ENCODE peak calls at places on chromosome X, in six cellular contexts. One of them, this sample, is unnamed.

GRCh38 chrX:18210470-18210869 is 10.2 kb downstream of the BEND2 start:
- DNase-seq in activated T-cell treated with anti-CD3 and anti-CD28 coated beads for 1 hour: no peak
- DNase-seq in lung: no peak
- DNase-seq in GM03348: peak
- DNase-seq in NB4: peak
- DNase-seq in body of pancreas: no peak
- DNase-seq in this sample: no peak

GRCh38 chrX:13376857-13377441 is 57.1 kb upstream of the ATXN3L start:
- DNase-seq in GM03348: peak
- DNase-seq in lung: peak
- DNase-seq in activated T-cell treated with anti-CD3 and anti-CD28 coated beads for 1 hour: no peak
- DNase-seq in body of pancreas: no peak
- DNase-seq in NB4: peak
- DNase-seq in this sample: no peak

GRCh38 chrX:133090410-133090809 is 6.5 kb downstream of the USP26 start:
- DNase-seq in NB4: no peak
- DNase-seq in body of pancreas: no peak
- DNase-seq in activated T-cell treated with anti-CD3 and anti-CD28 coated beads for 1 hour: no peak
- DNase-seq in GM03348: no peak
- DNase-seq in lung: no peak
- DNase-seq in this sample: no peak

GRCh38 chrX:39619182-39620009 is 478.4 kb downstream of the BCOR start:
- DNase-seq in NB4: no peak
- DNase-seq in GM03348: no peak
- DNase-seq in activated T-cell treated with anti-CD3 and anti-CD28 coated beads for 1 hour: no peak
- DNase-seq in lung: peak
- DNase-seq in body of pancreas: peak
- DNase-seq in this sample: no peak

GRCh38 chrX:155718964-155719586 is 106.3 kb upstream of the TMLHE start:
- DNase-seq in activated T-cell treated with anti-CD3 and anti-CD28 coated beads for 1 hour: no peak
- DNase-seq in body of pancreas: no peak
- DNase-seq in lung: no peak
- DNase-seq in GM03348: peak
- DNase-seq in NB4: no peak
- DNase-seq in this sample: no peak

GRCh38 chrX:2145672-2146412 is 354.9 kb downstream of the DHRSX start:
- DNase-seq in activated T-cell treated with anti-CD3 and anti-CD28 coated beads for 1 hour: no peak
- DNase-seq in NB4: peak
- DNase-seq in GM03348: peak
- DNase-seq in lung: no peak
- DNase-seq in body of pancreas: no peak
- DNase-seq in this sample: no peak

GRCh38 chrX:48972214-48973164 is 845 bp upstream of the KCND1 start:
- DNase-seq in GM03348: peak
- DNase-seq in NB4: peak
- DNase-seq in body of pancreas: peak
- DNase-seq in lung: peak
- DNase-seq in activated T-cell treated with anti-CD3 and anti-CD28 coated beads for 1 hour: peak
- DNase-seq in this sample: peak

GRCh38 chrX:54423161-54423888 is 16.9 kb upstream of the TSR2 start:
- DNase-seq in NB4: peak
- DNase-seq in GM03348: no peak
- DNase-seq in lung: no peak
- DNase-seq in activated T-cell treated with anti-CD3 and anti-CD28 coated beads for 1 hour: no peak
- DNase-seq in body of pancreas: no peak
- DNase-seq in this sample: no peak

GRCh38 chrX:43974736-43975135 is 1.5 kb upstream of the NDP start:
- DNase-seq in body of pancreas: no peak
- DNase-seq in GM03348: no peak
- DNase-seq in lung: no peak
- DNase-seq in NB4: no peak
- DNase-seq in activated T-cell treated with anti-CD3 and anti-CD28 coated beads for 1 hour: no peak
- DNase-seq in this sample: no peak

GRCh38 chrX:122546269-122546668 is 637.8 kb upstream of the GRIA3 start:
- DNase-seq in body of pancreas: no peak
- DNase-seq in activated T-cell treated with anti-CD3 and anti-CD28 coated beads for 1 hour: no peak
- DNase-seq in GM03348: no peak
- DNase-seq in NB4: no peak
- DNase-seq in lung: no peak
- DNase-seq in this sample: no peak

GRCh38 chrX:23248187-23248586 is 86.5 kb upstream of the PTCHD1 start:
- DNase-seq in activated T-cell treated with anti-CD3 and anti-CD28 coated beads for 1 hour: no peak
- DNase-seq in body of pancreas: no peak
- DNase-seq in GM03348: no peak
- DNase-seq in NB4: no peak
- DNase-seq in lung: no peak
- DNase-seq in this sample: no peak

GRCh38 chrX:153688900-153689590 is 1.3 kb downstream of the SLC6A8 start:
- DNase-seq in lung: no peak
- DNase-seq in activated T-cell treated with anti-CD3 and anti-CD28 coated beads for 1 hour: no peak
- DNase-seq in body of pancreas: peak
- DNase-seq in NB4: no peak
- DNase-seq in GM03348: peak
- DNase-seq in this sample: no peak

GRCh38 chrX:46554942-46555341 is 9.7 kb upstream of the ZNF674 start:
- DNase-seq in lung: no peak
- DNase-seq in activated T-cell treated with anti-CD3 and anti-CD28 coated beads for 1 hour: no peak
- DNase-seq in NB4: peak
- DNase-seq in body of pancreas: no peak
- DNase-seq in GM03348: no peak
- DNase-seq in this sample: no peak

GRCh38 chrX:110759785-110760184 is 35.8 kb downstream of the CHRDL1 start:
- DNase-seq in lung: no peak
- DNase-seq in body of pancreas: no peak
- DNase-seq in NB4: no peak
- DNase-seq in GM03348: peak
- DNase-seq in activated T-cell treated with anti-CD3 and anti-CD28 coated beads for 1 hour: no peak
- DNase-seq in this sample: no peak

GRCh38 chrX:71514367-71515038 is 18.4 kb upstream of the OGT start:
- DNase-seq in body of pancreas: no peak
- DNase-seq in activated T-cell treated with anti-CD3 and anti-CD28 coated beads for 1 hour: no peak
- DNase-seq in NB4: peak
- DNase-seq in lung: no peak
- DNase-seq in GM03348: peak
- DNase-seq in this sample: no peak

GRCh38 chrX:76971393-76972376 is 475.5 kb upstream of the FGF16 start:
- DNase-seq in NB4: no peak
- DNase-seq in body of pancreas: no peak
- DNase-seq in activated T-cell treated with anti-CD3 and anti-CD28 coated beads for 1 hour: no peak
- DNase-seq in GM03348: no peak
- DNase-seq in lung: no peak
- DNase-seq in this sample: no peak

GRCh38 chrX:46961574-46962279 is 49.5 kb downstream of the JADE3 start:
- DNase-seq in NB4: no peak
- DNase-seq in body of pancreas: no peak
- DNase-seq in GM03348: no peak
- DNase-seq in lung: no peak
- DNase-seq in activated T-cell treated with anti-CD3 and anti-CD28 coated beads for 1 hour: no peak
- DNase-seq in this sample: no peak

GRCh38 chrX:103554687-103555417 is 30.5 kb upstream of the TCEAL4 start:
- DNase-seq in GM03348: no peak
- DNase-seq in activated T-cell treated with anti-CD3 and anti-CD28 coated beads for 1 hour: peak
- DNase-seq in body of pancreas: peak
- DNase-seq in NB4: peak
- DNase-seq in lung: no peak
- DNase-seq in this sample: peak

GRCh38 chrX:12065251-12065650 is 73.0 kb upstream of the FRMPD4 start:
- DNase-seq in GM03348: peak
- DNase-seq in lung: no peak
- DNase-seq in body of pancreas: no peak
- DNase-seq in activated T-cell treated with anti-CD3 and anti-CD28 coated beads for 1 hour: no peak
- DNase-seq in NB4: peak
- DNase-seq in this sample: no peak

GRCh38 chrX:9786839-9787635 is 808 bp downstream of the SHROOM2 start:
- DNase-seq in activated T-cell treated with anti-CD3 and anti-CD28 coated beads for 1 hour: no peak
- DNase-seq in body of pancreas: peak
- DNase-seq in NB4: no peak
- DNase-seq in GM03348: no peak
- DNase-seq in lung: no peak
- DNase-seq in this sample: no peak

GRCh38 chrX:131729295-131729694 is 185.4 kb downstream of the OR13H1 start:
- DNase-seq in lung: peak
- DNase-seq in body of pancreas: no peak
- DNase-seq in activated T-cell treated with anti-CD3 and anti-CD28 coated beads for 1 hour: no peak
- DNase-seq in NB4: no peak
- DNase-seq in GM03348: no peak
- DNase-seq in this sample: no peak

GRCh38 chrX:132968282-132968681 is 9.9 kb upstream of the HS6ST2 start:
- DNase-seq in GM03348: no peak
- DNase-seq in NB4: no peak
- DNase-seq in body of pancreas: no peak
- DNase-seq in lung: no peak
- DNase-seq in activated T-cell treated with anti-CD3 and anti-CD28 coated beads for 1 hour: no peak
- DNase-seq in this sample: no peak

GRCh38 chrX:72609313-72609712 is 36.7 kb upstream of the HDAC8 start:
- DNase-seq in body of pancreas: no peak
- DNase-seq in NB4: peak
- DNase-seq in activated T-cell treated with anti-CD3 and anti-CD28 coated beads for 1 hour: no peak
- DNase-seq in lung: no peak
- DNase-seq in GM03348: no peak
- DNase-seq in this sample: no peak

GRCh38 chrX:134537179-134537945 is 77.4 kb downstream of the HPRT1 start:
- DNase-seq in lung: no peak
- DNase-seq in GM03348: peak
- DNase-seq in body of pancreas: no peak
- DNase-seq in NB4: peak
- DNase-seq in activated T-cell treated with anti-CD3 and anti-CD28 coated beads for 1 hour: no peak
- DNase-seq in this sample: no peak

GRCh38 chrX:122046226-122046625 is 998.8 kb downstream of the GLUD2 start:
- DNase-seq in GM03348: no peak
- DNase-seq in body of pancreas: no peak
- DNase-seq in activated T-cell treated with anti-CD3 and anti-CD28 coated beads for 1 hour: no peak
- DNase-seq in NB4: peak
- DNase-seq in lung: no peak
- DNase-seq in this sample: no peak

GRCh38 chrX:3678287-3678686 is 35.2 kb downstream of the PRKX start:
- DNase-seq in GM03348: no peak
- DNase-seq in activated T-cell treated with anti-CD3 and anti-CD28 coated beads for 1 hour: no peak
- DNase-seq in NB4: no peak
- DNase-seq in body of pancreas: no peak
- DNase-seq in lung: no peak
- DNase-seq in this sample: no peak

GRCh38 chrX:3550160-3550765 is 163.2 kb downstream of the PRKX start:
- DNase-seq in activated T-cell treated with anti-CD3 and anti-CD28 coated beads for 1 hour: no peak
- DNase-seq in NB4: peak
- DNase-seq in GM03348: no peak
- DNase-seq in lung: no peak
- DNase-seq in body of pancreas: peak
- DNase-seq in this sample: no peak

GRCh38 chrX:153395613-153396319 is 5.4 kb downstream of the PNMA6E start:
- DNase-seq in body of pancreas: no peak
- DNase-seq in lung: no peak
- DNase-seq in activated T-cell treated with anti-CD3 and anti-CD28 coated beads for 1 hour: no peak
- DNase-seq in GM03348: no peak
- DNase-seq in NB4: no peak
- DNase-seq in this sample: no peak

GRCh38 chrX:102129473-102129872 is 4.0 kb downstream of the TCEAL2 start:
- DNase-seq in NB4: peak
- DNase-seq in activated T-cell treated with anti-CD3 and anti-CD28 coated beads for 1 hour: no peak
- DNase-seq in lung: no peak
- DNase-seq in GM03348: peak
- DNase-seq in body of pancreas: no peak
- DNase-seq in this sample: no peak

GRCh38 chrX:14886252-14886651 is 13.0 kb downstream of the MOSPD2 start:
- DNase-seq in body of pancreas: no peak
- DNase-seq in NB4: no peak
- DNase-seq in GM03348: no peak
- DNase-seq in activated T-cell treated with anti-CD3 and anti-CD28 coated beads for 1 hour: no peak
- DNase-seq in lung: no peak
- DNase-seq in this sample: no peak